ENCODE peak calls at places on chromosomes 7 and 10, in six cellular contexts. X, D, A, T, L and J are unnamed samples.

GRCh38 chr10:132906836-132907235 is 35.5 kb downstream of the CFAP46 start:
- DNase-seq in X (no peak), D (no peak), A (no peak), T (no peak), L (no peak), J (no peak)

GRCh38 chr7:5408777-5409176 is 14.9 kb downstream of the TNRC18 start:
- DNase-seq in X (no peak), D (no peak), A (no peak), T (no peak), L (no peak), J (no peak)

GRCh38 chr10:131083915-131084790 is 227.4 kb downstream of the TCERG1L start:
- DNase-seq in X (no peak), D (no peak), A (peak), T (no peak), L (no peak), J (peak)

GRCh38 chr7:29196971-29197370 is 2.4 kb downstream of the CHN2 start:
- DNase-seq in X (no peak), D (no peak), A (no peak), T (no peak), L (no peak), J (no peak)

GRCh38 chr10:104332243-104333036 is 5.8 kb downstream of the ITPRIP start:
- DNase-seq in X (no peak), D (no peak), A (peak), T (no peak), L (no peak), J (no peak)

GRCh38 chr7:47254081-47255006 is 327.6 kb downstream of the TNS3 start:
- DNase-seq in X (no peak), D (peak), A (peak), T (no peak), L (peak), J (peak)

GRCh38 chr7:47361746-47362215 is 220.1 kb downstream of the TNS3 start:
- DNase-seq in X (no peak), D (no peak), A (no peak), T (peak), L (no peak), J (no peak)

GRCh38 chr10:62594093-62594520 is 210.4 kb upstream of the ADO start:
- DNase-seq in X (peak), D (peak), A (peak), T (peak), L (peak), J (peak)

GRCh38 chr10:97849101-97849490 is 547 bp upstream of the GOLGA7B start:
- DNase-seq in X (no peak), D (no peak), A (no peak), T (no peak), L (peak), J (peak)

GRCh38 chr10:97297556-97298222 is 5.3 kb upstream of the ARHGAP19 start:
- DNase-seq in X (no peak), D (peak), A (peak), T (no peak), L (no peak), J (no peak)

GRCh38 chr10:48234807-48235206 is 39.7 kb downstream of the FRMPD2 start:
- DNase-seq in X (no peak), D (no peak), A (no peak), T (no peak), L (no peak), J (no peak)

GRCh38 chr10:17981766-17982380 is 30.2 kb downstream of the SLC39A12 start:
- DNase-seq in X (no peak), D (peak), A (no peak), T (peak), L (no peak), J (peak)

GRCh38 chr10:109898666-109899577 is 24.4 kb downstream of the XPNPEP1 start:
- DNase-seq in X (no peak), D (no peak), A (peak), T (no peak), L (no peak), J (no peak)

GRCh38 chr7:96224682-96225081 is 97.2 kb downstream of the SLC25A13 start:
- DNase-seq in X (no peak), D (peak), A (peak), T (no peak), L (peak), J (peak)

GRCh38 chr10:101284171-101285092 is 55.2 kb upstream of the LBX1 start:
- DNase-seq in X (no peak), D (no peak), A (no peak), T (no peak), L (no peak), J (peak)

GRCh38 chr10:91340613-91341362 is 69.4 kb upstream of the HECTD2 start:
- DNase-seq in X (peak), D (no peak), A (no peak), T (no peak), L (peak), J (no peak)

GRCh38 chr10:115951242-115951641 is 321.8 kb downstream of the GFRA1 start:
- DNase-seq in X (no peak), D (no peak), A (no peak), T (no peak), L (no peak), J (no peak)

GRCh38 chr10:17106991-17107390 is 22.6 kb downstream of the CUBN start:
- DNase-seq in X (no peak), D (no peak), A (no peak), T (no peak), L (no peak), J (no peak)

GRCh38 chr7:768881-769504 is 41.9 kb upstream of the PRKAR1B start:
- DNase-seq in X (no peak), D (no peak), A (peak), T (no peak), L (peak), J (peak)

GRCh38 chr7:6338551-6339274 is 66.3 kb upstream of the CYTH3 start:
- DNase-seq in X (no peak), D (no peak), A (no peak), T (no peak), L (no peak), J (no peak)

GRCh38 chr10:48452879-48453412 is 146.5 kb downstream of the MAPK8 start:
- DNase-seq in X (no peak), D (no peak), A (no peak), T (no peak), L (no peak), J (no peak)

GRCh38 chr7:77288676-77289320 is 89.2 kb upstream of the FGL2 start:
- DNase-seq in X (no peak), D (no peak), A (no peak), T (no peak), L (no peak), J (no peak)

GRCh38 chr10:116170815-116171250 is 102.2 kb downstream of the GFRA1 start:
- DNase-seq in X (no peak), D (no peak), A (no peak), T (no peak), L (no peak), J (no peak)

GRCh38 chr7:36851382-36851781 is 127.1 kb upstream of the AOAH start:
- DNase-seq in X (no peak), D (no peak), A (no peak), T (no peak), L (peak), J (no peak)

GRCh38 chr7:75981450-75982305 is 12.7 kb downstream of the TMEM120A start:
- DNase-seq in X (no peak), D (no peak), A (no peak), T (no peak), L (peak), J (no peak)

GRCh38 chr7:75980865-75981449 is 13.4 kb downstream of the TMEM120A start:
- DNase-seq in X (no peak), D (no peak), A (no peak), T (no peak), L (no peak), J (no peak)

GRCh38 chr7:75979361-75980125 is 14.9 kb downstream of the TMEM120A start:
- DNase-seq in X (no peak), D (no peak), A (no peak), T (no peak), L (peak), J (no peak)

GRCh38 chr7:75980126-75980864 is 14.1 kb downstream of the TMEM120A start:
- DNase-seq in X (no peak), D (no peak), A (no peak), T (no peak), L (peak), J (no peak)

GRCh38 chr7:75977741-75978140 is 16.7 kb downstream of the TMEM120A start:
- DNase-seq in X (no peak), D (no peak), A (no peak), T (no peak), L (peak), J (no peak)
- TF ChIP-seq REST in X (no peak), D (no peak), A (no peak), T (no peak), L (no peak), J (no peak)

GRCh38 chr7:106721816-106722785 is 61.1 kb upstream of the CCDC71L start:
- DNase-seq in X (no peak), D (no peak), A (peak), T (no peak), L (no peak), J (no peak)

GRCh38 chr7:106720641-106721040 is 59.7 kb upstream of the CCDC71L start:
- DNase-seq in X (no peak), D (no peak), A (no peak), T (no peak), L (no peak), J (no peak)

GRCh38 chr7:106717254-106717996 is 56.5 kb upstream of the CCDC71L start:
- DNase-seq in X (no peak), D (no peak), A (no peak), T (no peak), L (no peak), J (no peak)

GRCh38 chr7:106715730-106716129 is 54.8 kb upstream of the CCDC71L start:
- DNase-seq in X (no peak), D (no peak), A (no peak), T (no peak), L (no peak), J (no peak)

DNA sequence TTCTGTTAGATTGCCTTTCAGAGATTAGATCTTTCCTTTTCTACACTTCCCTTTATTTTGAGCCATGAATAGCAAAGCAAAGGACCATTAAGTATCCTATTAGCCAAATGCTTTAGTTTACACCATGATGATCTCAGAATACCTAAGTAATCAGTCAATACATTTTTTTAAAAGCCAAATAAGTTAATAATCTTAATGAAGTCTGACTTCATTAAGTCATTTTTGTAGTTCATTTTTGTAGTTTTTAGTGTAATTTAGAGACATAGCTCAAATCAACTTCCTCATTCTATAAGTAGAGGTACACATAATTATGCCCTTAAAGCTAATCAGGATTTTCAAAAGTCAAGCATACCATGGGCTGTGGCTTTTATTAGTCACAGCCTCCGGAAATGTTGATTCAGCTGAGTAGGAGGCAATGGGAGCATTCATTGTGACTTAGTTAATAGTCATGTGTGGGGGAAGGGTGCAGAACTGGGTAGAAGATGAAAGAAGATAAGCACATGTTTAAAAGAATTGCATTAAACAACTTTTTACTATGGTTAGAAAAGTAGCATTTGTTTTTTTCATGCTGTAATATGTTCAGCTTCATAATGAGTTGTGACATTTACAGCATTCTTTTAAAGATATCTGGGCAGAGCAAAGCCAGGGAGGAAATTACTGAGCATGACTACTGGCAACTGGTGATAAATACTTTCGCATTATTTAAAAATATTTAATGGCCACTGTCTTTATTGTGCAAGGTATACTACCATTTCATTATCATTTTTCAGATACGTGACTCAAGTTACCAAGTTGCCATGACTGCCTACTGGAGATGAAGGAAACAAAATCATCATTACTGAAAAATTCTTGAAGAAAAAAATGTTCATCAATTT is 57.3 kb upstream of the CCDC71L start:
- DNase-seq in X (peak), D (peak), A (peak), T (peak), L (peak), J (peak)
- TF ChIP-seq REST in X (no peak), D (no peak), A (no peak), T (no peak), L (peak), J (no peak)

DNA sequence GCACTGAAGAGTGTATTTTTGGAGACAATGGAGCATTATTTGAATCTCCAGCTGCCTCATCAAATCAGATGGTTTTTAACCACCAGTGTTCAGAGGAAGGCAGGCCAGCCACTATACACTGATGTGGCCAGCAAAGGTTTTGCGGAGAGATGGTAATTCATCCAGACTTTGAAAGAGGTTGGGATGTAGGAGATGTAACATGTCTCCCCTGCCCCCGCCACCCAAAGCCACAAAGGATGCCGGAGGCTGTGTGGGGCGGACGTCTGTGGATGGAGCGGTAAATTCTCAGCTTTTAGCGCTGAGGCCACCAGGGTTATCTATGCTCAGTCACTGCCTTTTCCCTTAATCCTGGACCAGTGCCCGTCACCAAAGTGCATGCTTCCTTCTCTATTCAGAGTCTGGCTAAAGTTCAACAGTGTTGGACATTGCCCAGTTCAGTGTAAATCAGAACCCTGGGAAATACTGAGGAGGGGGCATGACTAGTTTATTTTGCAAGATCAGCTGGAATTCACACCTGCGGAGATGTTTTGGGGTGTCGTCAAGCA is 3.7 kb upstream of the TRIP6 start:
- DNase-seq in X (no peak), D (no peak), A (peak), T (no peak), L (no peak), J (no peak)
- TF ChIP-seq REST in X (no peak), D (no peak), A (no peak), T (no peak), L (no peak), J (no peak)

GRCh38 chr7:87877641-87878040 is 1.3 kb downstream of the DBF4 start:
- DNase-seq in X (no peak), D (no peak), A (no peak), T (no peak), L (no peak), J (no peak)
- TF ChIP-seq REST in X (no peak), D (no peak), A (no peak), T (no peak), L (no peak), J (no peak)